ENCODE peak calls at places on chromosome 6, in seven cellular contexts. U is cardiac muscle cell; D is endodermal cell; S is CD8-positive, alpha-beta memory T cell; X is fibroblast of lung; E is SJSA1; P is DND-41. A is an unnamed sample.
A peak's percentile ranks its signal among the peaks of the same experiment; 100 is the strongest.

GRCh38 chr6:27608916-27609883 is 136.3 kb upstream of the ZNF184 start:
- DNase-seq in X (peak; percentile 71), P (peak; percentile 36), S (no peak), E (no peak), D (peak; percentile 82), U (peak; percentile 85), A (peak; percentile 66)

GRCh38 chr6:14108571-14109410 is 8.8 kb upstream of the CD83 start:
- DNase-seq in U (peak; percentile 21), P (no peak), E (no peak), D (no peak), X (peak; percentile 12), S (peak; percentile 21), A (no peak)

GRCh38 chr6:25852756-25853155 is 20.9 kb upstream of the SLC17A1 start:
- DNase-seq in P (no peak), S (no peak), U (no peak), X (no peak), E (no peak), D (no peak), A (no peak)

GRCh38 chr6:7156666-7157278 is 49.0 kb downstream of the RREB1 start:
- DNase-seq in E (peak; percentile 86), S (no peak), P (no peak), U (peak; percentile 67), D (peak; percentile 49), X (peak; percentile 87), A (no peak)

GRCh38 chr6:50849016-50849748 is 30.5 kb downstream of the TFAP2B start:
- DNase-seq in X (no peak), E (no peak), U (no peak), S (no peak), P (no peak), D (peak; percentile 80), A (peak; percentile 71)

GRCh38 chr6:170307080-170307545 is 555 bp downstream of the FAM120B start:
- DNase-seq in E (peak; percentile 21), U (no peak), D (no peak), P (no peak), X (no peak), S (no peak), A (no peak)

GRCh38 chr6:26327450-26328264 is 37.3 kb upstream of the BTN3A2 start:
- DNase-seq in D (peak; percentile 93), X (peak; percentile 68), P (peak; percentile 44), U (peak; percentile 74), E (peak; percentile 42), S (peak; percentile 45), A (no peak)

GRCh38 chr6:21587925-21588811 is 5.4 kb upstream of the SOX4 start:
- DNase-seq in X (peak; percentile 70), S (no peak), E (peak; percentile 91), P (peak; percentile 83), D (peak; percentile 85), U (peak; percentile 68), A (peak; percentile 76)

GRCh38 chr6:98904096-98904495 is 43.6 kb downstream of the FBXL4 start:
- DNase-seq in P (no peak), S (no peak), U (peak; percentile 37), E (no peak), D (no peak), X (peak; percentile 4), A (no peak)

GRCh38 chr6:100775667-100776066 is 105.5 kb downstream of the ASCC3 start:
- DNase-seq in D (no peak), P (no peak), X (no peak), S (no peak), E (no peak), U (peak; percentile 28), A (no peak)

GRCh38 chr6:56489559-56489958 is 153.1 kb downstream of the DST start:
- DNase-seq in S (no peak), X (no peak), U (no peak), D (no peak), E (no peak), P (no peak), A (no peak)
- H3K36me3 ChIP-seq in S (no peaks in the 10 kb centered on the region), X (peaks cover 7% of the 10 kb centered on the region), U (peaks cover 36% of the 10 kb centered on the region), D (peaks cover 51% of the 10 kb centered on the region), E (peaks cover 66% of the 10 kb centered on the region), P (no peaks in the 10 kb centered on the region), A (peaks cover 6% of the 10 kb centered on the region)

GRCh38 chr6:152261179-152261578 is 376.0 kb downstream of the SYNE1 start:
- DNase-seq in E (no peak), D (no peak), X (no peak), S (no peak), U (no peak), P (no peak), A (no peak)

GRCh38 chr6:152267967-152268845 is 369.0 kb downstream of the SYNE1 start:
- DNase-seq in U (peak; percentile 41), S (no peak), D (no peak), E (peak; percentile 19), X (no peak), P (no peak), A (peak; percentile 32)

GRCh38 chr6:152268846-152269442 is 368.2 kb downstream of the SYNE1 start:
- DNase-seq in E (no peak), U (no peak), D (no peak), X (peak; percentile 20), P (no peak), S (no peak), A (no peak)

GRCh38 chr6:152263582-152263981 is 373.6 kb downstream of the SYNE1 start:
- DNase-seq in E (no peak), U (no peak), D (no peak), P (no peak), X (no peak), S (no peak), A (no peak)

DNA sequence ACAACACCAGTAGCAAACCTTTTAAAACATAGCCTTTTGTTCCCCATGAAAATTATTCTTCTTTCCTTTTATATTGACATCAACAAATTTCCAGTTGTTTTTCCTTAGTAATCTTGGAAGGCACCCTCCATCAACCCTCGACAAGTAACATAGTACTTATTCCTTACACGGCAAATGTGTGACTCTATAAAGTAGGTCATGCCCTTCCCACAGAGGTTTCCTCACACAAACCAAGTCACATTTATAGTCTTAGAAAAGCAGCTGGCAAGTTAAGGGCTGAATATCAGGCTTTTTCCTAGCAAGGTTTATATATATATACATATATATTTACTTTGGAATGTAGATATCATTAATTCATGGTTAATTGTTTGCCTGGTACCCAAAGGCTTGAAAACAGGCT is 371.5 kb downstream of the SYNE1 start:
- DNase-seq in E (no peak), X (no peak), S (no peak), D (no peak), P (no peak), U (no peak), A (no peak)
- H3K36me3 ChIP-seq in E (peaks cover 12% of the 10 kb centered on the region), X (peaks cover 1% of the 10 kb centered on the region), S (peaks cover 19% of the 10 kb centered on the region), D (peaks cover 15% of the 10 kb centered on the region), P (peaks cover 46% of the 10 kb centered on the region), U (peaks cover 25% of the 10 kb centered on the region), A (no peaks in the 10 kb centered on the region)

DNA sequence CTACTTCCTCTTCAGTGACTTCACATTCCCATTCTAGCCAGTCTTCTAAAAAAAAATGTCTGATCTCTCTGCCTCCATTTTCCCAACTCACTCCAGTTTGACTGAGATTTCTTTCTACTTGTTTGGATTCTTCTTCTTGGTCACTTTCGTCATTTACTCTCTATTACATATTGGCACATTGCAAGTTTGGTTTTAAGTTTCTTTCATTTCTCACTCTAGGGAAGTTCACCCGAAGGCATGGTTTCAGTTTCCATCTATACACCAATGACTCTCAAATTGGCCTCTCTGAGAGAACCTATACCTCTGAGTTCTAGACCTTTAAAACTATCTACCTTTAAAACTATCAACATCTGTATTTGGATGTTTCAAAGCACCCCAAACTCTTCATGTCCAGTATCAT is 51.3 kb downstream of the CD109 start:
- DNase-seq in X (no peak), P (no peak), U (no peak), D (no peak), E (no peak), S (no peak), A (no peak)
- H3K36me3 ChIP-seq in X (no peaks in the 10 kb centered on the region), P (no peaks in the 10 kb centered on the region), U (no peaks in the 10 kb centered on the region), D (no peaks in the 10 kb centered on the region), E (peaks cover 11% of the 10 kb centered on the region), S (no peaks in the 10 kb centered on the region), A (no peaks in the 10 kb centered on the region)

DNA sequence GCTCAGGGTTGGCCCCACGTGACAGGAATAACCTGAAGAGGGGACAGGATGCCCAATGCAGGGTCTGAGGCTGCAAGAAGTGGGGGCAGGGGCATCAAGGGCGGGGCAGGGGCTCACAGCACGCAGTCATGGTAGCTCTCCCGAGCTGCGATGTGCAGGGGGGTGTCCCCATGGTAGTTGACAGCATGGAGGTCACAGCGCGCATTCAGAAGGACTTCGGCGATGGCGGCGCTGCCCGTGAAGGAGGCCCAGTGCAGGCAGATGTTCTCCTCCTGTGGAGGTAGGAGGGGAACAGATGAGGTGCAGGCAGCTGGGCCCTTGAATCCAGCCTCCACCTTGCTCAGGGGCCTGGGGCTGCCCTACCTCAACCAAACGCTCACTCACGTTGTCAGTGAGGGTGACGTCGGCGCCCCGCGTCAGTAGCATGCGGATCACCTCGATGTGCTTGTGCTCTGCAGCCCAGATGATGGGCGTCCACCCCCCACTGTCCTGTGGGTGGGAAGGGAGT is 5.8 kb upstream of the SLC44A4 start:
- DNase-seq in X (no peak), U (no peak), S (no peak), D (no peak), E (no peak), P (no peak), A (no peak)
- H3K36me3 ChIP-seq in X (peaks cover 50% of the 10 kb centered on the region), U (peaks cover 82% of the 10 kb centered on the region), S (peaks cover 47% of the 10 kb centered on the region), D (peaks cover 71% of the 10 kb centered on the region), E (peaks cover 82% of the 10 kb centered on the region), P (peaks cover 95% of the 10 kb centered on the region), A (peaks cover 70% of the 10 kb centered on the region)

GRCh38 chr6:102746941-102747340 is 1353.4 kb downstream of the GRIK2 start:
- DNase-seq in U (no peak), E (no peak), D (no peak), P (no peak), S (no peak), X (no peak), A (no peak)
- H3K36me3 ChIP-seq in U (no peaks in the 10 kb centered on the region), E (no peaks in the 10 kb centered on the region), D (no peaks in the 10 kb centered on the region), P (no peaks in the 10 kb centered on the region), S (no peaks in the 10 kb centered on the region), X (no peaks in the 10 kb centered on the region), A (no peaks in the 10 kb centered on the region)

DNA sequence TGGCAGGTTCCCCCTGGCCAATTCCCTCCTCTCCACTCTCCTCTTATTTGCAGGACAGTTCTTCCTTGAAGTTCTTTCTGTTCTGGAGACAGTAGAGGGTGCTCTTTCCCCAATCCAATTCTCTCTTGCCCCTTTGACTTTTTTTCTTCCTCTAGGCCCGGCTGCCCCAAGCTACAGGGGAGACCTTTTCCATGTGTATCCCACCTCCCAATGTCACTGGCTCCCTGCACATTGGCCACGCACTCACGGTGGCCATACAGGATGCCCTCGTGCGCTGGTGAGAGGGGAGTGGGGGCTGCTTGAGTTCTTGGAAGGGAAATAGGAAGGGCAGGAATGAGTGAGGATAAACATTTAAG is 1.5 kb downstream of the VARS2 start:
- DNase-seq in D (peak; percentile 77), P (no peak), E (peak; percentile 51), X (peak; percentile 53), U (peak; percentile 81), S (no peak), A (peak; percentile 92)
- H3K36me3 ChIP-seq in D (peaks cover 55% of the 10 kb centered on the region), P (peaks cover 75% of the 10 kb centered on the region), E (peaks cover 78% of the 10 kb centered on the region), X (peaks cover 10% of the 10 kb centered on the region), U (peaks cover 18% of the 10 kb centered on the region), S (peaks cover 30% of the 10 kb centered on the region), A (peaks cover 20% of the 10 kb centered on the region)

A was measured in H7.